ENCODE peak calls at places on chromosomes 7 and 10, in eight cellular contexts. U is SK-N-SH, S is breast epithelium, P is HCT116, Q is spleen, Y is upper lobe of left lung, J is sigmoid colon, E is GM12878. B is an unnamed sample.
A peak's percentile ranks its signal among the peaks of the same experiment; 100 is the strongest.

GRCh38 chr7:81527651-81528050 is 242.2 kb downstream of the HGF start:
- DNase-seq in J (no peak), P (no peak), Q (no peak), E (no peak), Y (no peak), U (no peak), S (no peak), B (no peak)

GRCh38 chr10:132813560-132814468 is 27.9 kb upstream of the NKX6-2 start:
- DNase-seq in E (no peak), U (no peak), Q (peak; percentile 55), J (peak; percentile 58), P (no peak), Y (peak; percentile 49), S (no peak), B (no peak)

GRCh38 chr7:140435252-140435895 is 31.5 kb downstream of the RAB19 start:
- DNase-seq in S (no peak), J (peak; percentile 40), Q (peak; percentile 58), E (no peak), U (peak; percentile 73), P (no peak), Y (peak; percentile 82), B (no peak)

GRCh38 chr7:5697754-5698487 is 83.5 kb downstream of the RNF216 start:
- DNase-seq in J (no peak), P (no peak), Y (no peak), S (no peak), E (no peak), U (no peak), Q (no peak), B (no peak)

GRCh38 chr7:46352335-46352954 is 431.4 kb upstream of the IGFBP3 start:
- DNase-seq in J (no peak), Y (no peak), P (peak; percentile 56), E (peak; percentile 35), U (peak; percentile 69), S (no peak), Q (no peak), B (no peak)

GRCh38 chr10:58818889-58819288 is 306.2 kb downstream of the BICC1 start:
- DNase-seq in U (no peak), J (no peak), E (no peak), Y (no peak), P (no peak), S (no peak), Q (no peak), B (no peak)

GRCh38 chr10:130739757-130740145 is 571.8 kb downstream of the TCERG1L start:
- DNase-seq in S (peak; percentile 34), Q (peak; percentile 41), Y (no peak), U (no peak), P (no peak), J (peak; percentile 43), E (no peak), B (no peak)

GRCh38 chr10:130218181-130218641 is 82.0 kb downstream of the GLRX3 start:
- DNase-seq in J (peak; percentile 49), P (no peak), E (no peak), Y (no peak), U (no peak), S (peak; percentile 17), Q (peak; percentile 54), B (no peak)

GRCh38 chr7:116526897-116527296 is 2.1 kb downstream of the CAV1 start:
- DNase-seq in Y (no peak), S (no peak), P (no peak), Q (no peak), E (no peak), J (no peak), U (no peak), B (no peak)

GRCh38 chr7:116776610-116777289 is 85.6 kb upstream of the CAPZA2 start:
- DNase-seq in J (no peak), Y (no peak), U (no peak), Q (no peak), P (peak; percentile 97), E (peak; percentile 13), S (no peak), B (no peak)

GRCh38 chr10:78944658-78945333 is 124.0 kb upstream of the ZMIZ1 start:
- DNase-seq in Y (no peak), E (no peak), P (no peak), U (no peak), S (no peak), Q (no peak), J (peak; percentile 94), B (no peak)

GRCh38 chr7:130882396-130882795 is 148.4 kb upstream of the KLF14 start:
- DNase-seq in Y (no peak), S (no peak), J (no peak), E (no peak), Q (no peak), P (no peak), U (no peak), B (no peak)

GRCh38 chr7:11830582-11831382 is 1.2 kb downstream of the THSD7A start:
- DNase-seq in P (no peak), E (no peak), S (no peak), J (no peak), Q (no peak), Y (no peak), U (peak; percentile 50), B (no peak)

GRCh38 chr10:62811159-62811875 is 4.8 kb downstream of the EGR2 start:
- DNase-seq in J (no peak), P (no peak), Q (no peak), E (peak; percentile 85), Y (no peak), S (no peak), U (no peak), B (no peak)

GRCh38 chr10:73865459-73866442 is 8.6 kb downstream of the CAMK2G start:
- DNase-seq in J (peak; percentile 69), E (no peak), S (no peak), U (no peak), P (no peak), Y (no peak), Q (peak; percentile 94), B (no peak)

GRCh38 chr7:142894886-142895593 is 9.5 kb upstream of the TRPV6 start:
- DNase-seq in S (no peak), U (no peak), E (no peak), J (no peak), P (no peak), Y (no peak), Q (no peak), B (no peak)

GRCh38 chr7:68706291-68706690 is 892.0 kb upstream of the AUTS2 start:
- DNase-seq in S (no peak), U (no peak), E (no peak), P (no peak), J (no peak), Y (no peak), Q (no peak), B (no peak)

GRCh38 chr10:76433161-76434005 is 1002.0 kb downstream of the LRMDA start:
- DNase-seq in U (peak; percentile 30), Q (no peak), P (no peak), Y (no peak), J (no peak), S (no peak), E (no peak), B (no peak)

GRCh38 chr7:25952277-25953057 is 199.5 kb upstream of the NFE2L3 start:
- DNase-seq in J (no peak), E (no peak), Y (peak; percentile 31), Q (no peak), U (no peak), S (no peak), P (no peak), B (no peak)

GRCh38 chr7:79761876-79762429 is 308.5 kb upstream of the MAGI2 start:
- DNase-seq in U (no peak), S (no peak), Y (no peak), E (no peak), P (no peak), Q (no peak), J (no peak), B (no peak)

GRCh38 chr10:35058134-35058533 is 32.0 kb downstream of the CUL2 start:
- DNase-seq in J (no peak), S (no peak), U (no peak), Q (no peak), Y (no peak), E (peak; percentile 20), P (no peak), B (no peak)

GRCh38 chr7:81111781-81112540 is 193.1 kb upstream of the SEMA3C start:
- DNase-seq in S (no peak), J (peak; percentile 71), E (no peak), Q (no peak), U (peak; percentile 75), Y (no peak), P (no peak), B (peak; percentile 53)

GRCh38 chr10:12563489-12563888 is 214.1 kb downstream of the CAMK1D start:
- DNase-seq in E (no peak), P (no peak), J (no peak), Y (no peak), S (no peak), U (no peak), Q (no peak), B (no peak)

DNA sequence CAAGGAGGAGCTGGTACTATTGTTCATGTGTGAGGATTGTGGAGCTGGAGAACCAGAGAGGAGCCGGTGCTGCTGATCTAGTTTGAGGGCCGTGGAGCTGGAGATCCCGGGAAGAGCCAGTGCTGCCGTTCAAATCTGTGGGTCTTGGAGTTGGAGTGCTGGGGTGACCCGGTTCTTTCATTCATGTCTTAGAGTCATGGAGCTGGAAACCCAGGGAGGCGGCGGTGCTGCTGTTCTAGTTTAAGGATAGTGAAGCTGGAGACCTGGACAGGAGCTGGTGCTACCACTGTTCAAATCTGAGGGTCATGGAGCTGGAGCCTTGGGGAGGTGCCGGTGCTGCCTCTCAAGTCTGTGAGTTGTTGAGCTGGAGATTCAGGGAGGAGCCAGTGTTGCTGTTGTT is 88.5 kb upstream of the ZNF479 start:
- DNase-seq in E (no peak), J (no peak), S (no peak), Q (no peak), P (no peak), Y (no peak), U (no peak), B (no peak)
- H3K9me3 ChIP-seq in E (no peaks in the 10 kb centered on the region), J (no peaks in the 10 kb centered on the region), S (peaks cover 24% of the 10 kb centered on the region), Q (peaks cover 100% of the 10 kb centered on the region), P (peaks cover 12% of the 10 kb centered on the region), Y (peaks cover 16% of the 10 kb centered on the region), U (no peaks in the 10 kb centered on the region), B (no peaks in the 10 kb centered on the region)

GRCh38 chr7:123570390-123571182 is 13.0 kb upstream of the NDUFA5 start:
- DNase-seq in Q (no peak), J (no peak), U (no peak), P (no peak), Y (no peak), S (no peak), E (no peak), B (no peak)
- TF ChIP-seq POLR2AphosphoS5 in Q (no peak), J (no peak), U (no peak), P (no peak), Y (no peak), S (no peak), E (no peak), B (no peak)

DNA sequence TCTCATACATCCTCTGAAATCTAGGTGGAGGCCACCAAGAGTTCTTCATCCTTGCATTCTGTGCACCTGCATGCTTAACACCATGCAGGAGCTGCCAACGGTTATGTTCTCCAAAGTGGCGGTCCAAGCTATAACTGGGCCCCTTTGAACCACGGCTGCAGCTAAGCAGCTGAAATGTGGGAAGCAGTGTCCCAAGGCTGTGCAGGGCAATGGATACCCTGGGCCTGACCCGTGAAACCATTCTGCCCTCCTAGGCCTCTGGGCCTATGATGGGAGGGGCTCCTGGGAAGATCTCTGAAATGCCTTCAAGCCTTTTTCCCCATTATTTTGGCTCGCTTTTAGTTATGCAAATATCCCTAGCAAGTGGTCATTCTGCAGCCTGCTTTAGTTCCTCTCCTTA is 7.8 kb upstream of the GTPBP4 start:
- DNase-seq in S (no peak), Q (no peak), J (no peak), E (no peak), P (no peak), U (no peak), Y (no peak), B (no peak)
- H3K9me3 ChIP-seq in S (peaks cover 15% of the 10 kb centered on the region), Q (peaks cover 41% of the 10 kb centered on the region), J (no peaks in the 10 kb centered on the region), E (peaks cover 16% of the 10 kb centered on the region), P (peaks cover 12% of the 10 kb centered on the region), U (peaks cover 8% of the 10 kb centered on the region), Y (peaks cover 20% of the 10 kb centered on the region), B (no peaks in the 10 kb centered on the region)

GRCh38 chr7:150341263-150342118 is at the start of gene RARRES2:
- DNase-seq in S (no peak), E (no peak), J (peak; percentile 93), Y (peak; percentile 92), P (no peak), U (peak; percentile 85), Q (no peak), B (no peak)
- TF ChIP-seq POLR2AphosphoS5 in S (no peak), E (no peak), J (peak; percentile 67), Y (peak; percentile 55), P (no peak), U (no peak), Q (no peak), B (no peak)

B was measured in SK-N-MC.